ENCODE peak calls at places on chromosomes 16 and 17, in six cellular contexts. R is HCT116, D is H1, E is endothelial cell of umbilical vein, V is GM12878, A is HepG2. X is an unnamed sample.

GRCh38 chr16:86343733-86344585 is 166.4 kb upstream of the FOXF1 start:
- DNase-seq in R (no peak), D (no peak), E (peak; percentile 84), V (no peak), A (no peak), X (no peak)

GRCh38 chr17:42183741-42184711 is 1.2 kb downstream of the HCRT start:
- DNase-seq in R (peak; percentile 26), D (peak; percentile 94), E (peak; percentile 70), V (peak; percentile 23), A (peak; percentile 70), X (no peak)

GRCh38 chr16:1745900-1746692 is 25.2 kb downstream of the NME3 start:
- DNase-seq in R (no peak), D (no peak), E (no peak), V (no peak), A (no peak), X (no peak)

GRCh38 chr16:50368410-50369132 is at the start of gene BRD7:
- DNase-seq in R (no peak), D (peak; percentile 71), E (peak; percentile 39), V (no peak), A (peak; percentile 62), X (no peak)

GRCh38 chr17:49132699-49133364 is at the start of gene B4GALNT2:
- DNase-seq in R (no peak), D (peak; percentile 71), E (no peak), V (no peak), A (no peak), X (no peak)

GRCh38 chr16:66843191-66843590 is 1.0 kb upstream of the CA7 start:
- DNase-seq in R (no peak), D (no peak), E (no peak), V (no peak), A (no peak), X (no peak)

GRCh38 chr16:28549301-28549899 is 4.3 kb upstream of the SGF29 start:
- DNase-seq in R (peak; percentile 33), D (no peak), E (peak; percentile 47), V (no peak), A (peak; percentile 65), X (no peak)

GRCh38 chr16:70646260-70647241 is at the start of gene IL34:
- DNase-seq in R (no peak), D (no peak), E (no peak), V (no peak), A (no peak), X (no peak)

GRCh38 chr17:80961516-80961915 is 30.1 kb upstream of the CHMP6 start:
- DNase-seq in R (no peak), D (no peak), E (no peak), V (no peak), A (no peak), X (no peak)

GRCh38 chr16:27676807-27677206 is 126.9 kb downstream of the KATNIP start:
- DNase-seq in R (no peak), D (no peak), E (no peak), V (no peak), A (no peak), X (no peak)

GRCh38 chr17:44204453-44204882 is 4.8 kb upstream of the ATXN7L3 start:
- DNase-seq in R (no peak), D (no peak), E (no peak), V (no peak), A (no peak), X (no peak)

GRCh38 chr17:36755586-36755985 is 154.2 kb downstream of the MRM1 start:
- DNase-seq in R (peak; percentile 57), D (peak; percentile 83), E (peak; percentile 5), V (no peak), A (peak; percentile 20), X (no peak)

GRCh38 chr17:12020595-12021590 is at the start of gene MAP2K4:
- DNase-seq in R (peak; percentile 61), D (peak; percentile 99), E (peak; percentile 91), V (peak; percentile 40), A (peak; percentile 69), X (no peak)

GRCh38 chr16:84449156-84450140 is 55.0 kb downstream of the MEAK7 start:
- DNase-seq in R (no peak), D (no peak), E (no peak), V (no peak), A (no peak), X (no peak)

GRCh38 chr16:57802635-57803412 is 533 bp upstream of the KIFC3 start:
- DNase-seq in R (no peak), D (peak; percentile 62), E (no peak), V (no peak), A (peak; percentile 67), X (no peak)

GRCh38 chr16:23847938-23848337 is 12.2 kb downstream of the PRKCB start:
- DNase-seq in R (no peak), D (no peak), E (no peak), V (no peak), A (no peak), X (no peak)

GRCh38 chr16:63361032-63361624 is 1324.9 kb upstream of the CDH8 start:
- DNase-seq in R (peak; percentile 15), D (no peak), E (peak; percentile 56), V (no peak), A (peak; percentile 46), X (no peak)

GRCh38 chr16:23694707-23695373 is 16.2 kb downstream of the PLK1 start:
- DNase-seq in R (no peak), D (peak; percentile 86), E (peak; percentile 30), V (no peak), A (peak; percentile 49), X (no peak)

GRCh38 chr16:9154576-9155410 is 63.3 kb downstream of the HAPSTR1 start:
- DNase-seq in R (no peak), D (no peak), E (no peak), V (no peak), A (no peak), X (no peak)

GRCh38 chr17:45149037-45149668 is 878 bp downstream of the HEXIM1 start:
- DNase-seq in R (peak; percentile 64), D (peak; percentile 88), E (peak; percentile 84), V (no peak), A (peak; percentile 87), X (no peak)

GRCh38 chr17:28384281-28385036 is 13.0 kb downstream of the SARM1 start:
- DNase-seq in R (no peak), D (peak; percentile 77), E (peak; percentile 25), V (no peak), A (no peak), X (no peak)

GRCh38 chr17:1041746-1042145 is 44.8 kb downstream of the TIMM22 start:
- DNase-seq in R (no peak), D (no peak), E (no peak), V (no peak), A (no peak), X (no peak)

GRCh38 chr17:53093386-53093785 is 729.3 kb upstream of the KIF2B start:
- DNase-seq in R (no peak), D (no peak), E (no peak), V (no peak), A (no peak), X (no peak)

GRCh38 chr17:70022175-70022574 is 52.9 kb upstream of the KCNJ16 start:
- DNase-seq in R (no peak), D (no peak), E (peak; percentile 51), V (no peak), A (no peak), X (no peak)

GRCh38 chr17:61583242-61583641 is 7.8 kb downstream of the NACA2 start:
- DNase-seq in R (peak; percentile 65), D (no peak), E (peak; percentile 36), V (no peak), A (peak; percentile 74), X (peak; percentile 26)

GRCh38 chr17:35540589-35541404 is 3.3 kb upstream of the SLFN12L start:
- DNase-seq in R (no peak), D (no peak), E (peak; percentile 85), V (no peak), A (no peak), X (no peak)

GRCh38 chr17:66945451-66945850 is 19.1 kb upstream of the CACNG4 start:
- DNase-seq in R (no peak), D (no peak), E (no peak), V (no peak), A (no peak), X (no peak)

GRCh38 chr17:44960654-44961053 is 7.4 kb downstream of the C1QL1 start:
- DNase-seq in R (no peak), D (no peak), E (no peak), V (no peak), A (no peak), X (no peak)

DNA sequence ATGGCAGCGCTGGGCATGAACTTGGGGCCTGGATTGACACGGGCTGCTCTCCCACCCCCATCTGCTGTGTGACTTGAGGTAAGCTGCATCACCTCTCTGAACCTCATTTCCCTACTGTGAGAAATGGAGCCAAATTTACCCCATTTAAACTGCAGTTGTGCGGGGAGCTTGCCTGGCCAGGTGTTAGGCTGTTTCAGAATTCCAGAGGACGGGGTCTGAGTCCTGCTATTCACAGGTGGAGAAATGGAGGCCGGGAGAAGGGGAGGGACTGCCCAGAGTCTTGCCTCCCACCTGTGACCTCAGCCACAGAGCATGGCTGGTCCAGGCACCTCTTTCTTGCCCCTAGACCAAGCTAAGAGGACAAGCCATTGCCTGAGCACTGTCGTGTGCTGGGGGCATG is 12.8 kb downstream of the KCNJ12 start:
- DNase-seq in R (no peak), D (no peak), E (no peak), V (no peak), A (no peak), X (no peak)
- TF ChIP-seq EZH2 in R (no peak), D (no peak), E (no peak), V (no peak), A (no peak), X (no peak)

GRCh38 chr16:65079549-65079948 is 42.3 kb downstream of the CDH11 start:
- DNase-seq in R (no peak), D (no peak), E (no peak), V (no peak), A (no peak), X (no peak)
- TF ChIP-seq POLR2AphosphoS5 in R (no peak), D (no peak), E (no peak), V (no peak), A (no peak), X (no peak)

DNA sequence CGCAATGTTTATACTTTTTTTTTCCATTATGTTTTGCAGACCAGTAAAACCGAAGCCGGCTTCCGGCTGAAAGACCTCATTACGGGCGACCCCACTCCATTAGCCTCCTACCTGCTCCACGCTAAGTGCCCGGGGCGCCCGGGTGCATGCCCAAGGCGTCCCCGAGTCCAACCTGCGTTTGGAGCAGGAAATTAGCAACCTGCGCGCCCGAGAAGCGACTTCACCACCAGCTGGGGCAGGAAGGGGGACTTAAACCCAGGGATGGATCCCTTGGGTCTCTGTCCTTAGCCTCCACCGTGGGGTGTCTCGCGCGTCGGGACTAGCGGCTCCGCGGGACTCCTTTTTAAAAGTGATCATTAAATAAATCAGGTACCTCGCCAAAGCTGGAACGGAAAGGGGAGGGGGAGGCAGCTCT is 1.7 kb downstream of the RBFOX3 start:
- DNase-seq in R (no peak), D (no peak), E (no peak), V (no peak), A (no peak), X (no peak)
- TF ChIP-seq EZH2 in R (no peak), D (peak; percentile 68), E (no peak), V (no peak), A (no peak), X (peak; percentile 8)

DNA sequence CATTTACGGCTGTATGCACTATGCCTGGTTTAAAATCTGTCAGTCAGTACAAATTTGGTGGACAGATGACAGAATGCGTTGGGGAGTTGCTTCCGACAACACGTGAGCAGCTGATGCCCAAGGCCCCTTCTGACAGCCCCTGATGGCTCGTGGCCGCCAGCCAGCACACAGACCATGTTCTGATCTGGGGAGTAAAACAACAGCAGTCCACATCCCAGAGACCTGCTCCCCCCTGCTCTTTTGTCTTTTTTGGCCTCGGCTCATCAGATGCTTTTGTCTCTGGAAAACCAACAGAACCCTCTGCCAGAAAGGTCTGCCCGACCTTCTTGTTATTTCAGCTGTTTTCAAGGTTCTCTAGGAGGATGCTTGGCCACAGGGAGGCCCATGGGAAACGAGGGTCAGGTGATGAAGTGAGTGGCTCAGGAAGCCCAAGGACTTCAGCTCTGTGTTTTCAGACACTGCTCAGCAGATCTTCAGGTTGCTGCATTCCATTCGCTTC is 10.8 kb downstream of the ARSG start:
- DNase-seq in R (no peak), D (no peak), E (peak; percentile 97), V (no peak), A (no peak), X (no peak)
- TF ChIP-seq POLR2AphosphoS5 in R (no peak), D (no peak), E (peak; percentile 66), V (no peak), A (no peak), X (no peak)

X was measured in SK-N-MC.